ENCODE peak calls at places on chromosomes 2 and 18, in seven cellular contexts. Z, P, O, E, S, L and Y are unnamed samples.

GRCh38 chr2:66252002-66252545 is 182.9 kb upstream of the MEIS1 start:
- DNase-seq in Z (no peak), P (no peak), O (peak; percentile 24), E (no peak), S (no peak), L (no peak), Y (no peak)

GRCh38 chr2:137689549-137689948 is 274.7 kb upstream of the HNMT start:
- DNase-seq in Z (no peak), P (no peak), O (no peak), E (no peak), S (no peak), L (no peak), Y (no peak)

GRCh38 chr18:35610089-35610488 is 28.5 kb downstream of the GALNT1 start:
- DNase-seq in Z (no peak), P (no peak), O (no peak), E (no peak), S (no peak), L (no peak), Y (no peak)

GRCh38 chr18:76847926-76848325 is 25.6 kb downstream of the ZNF236 start:
- DNase-seq in Z (no peak), P (no peak), O (no peak), E (no peak), S (no peak), L (no peak), Y (no peak)

GRCh38 chr2:184314829-184315228 is 283.5 kb upstream of the ZNF804A start:
- DNase-seq in Z (no peak), P (no peak), O (no peak), E (no peak), S (no peak), L (no peak), Y (no peak)

GRCh38 chr2:133919285-133919684 is 334.6 kb upstream of the MGAT5 start:
- DNase-seq in Z (no peak), P (no peak), O (no peak), E (no peak), S (no peak), L (no peak), Y (peak; percentile 44)

GRCh38 chr2:202039278-202040100 is 5.8 kb downstream of the FZD7 start:
- DNase-seq in Z (no peak), P (no peak), O (no peak), E (no peak), S (peak; percentile 44), L (no peak), Y (no peak)

GRCh38 chr18:78151234-78151633 is 828.4 kb upstream of the SALL3 start:
- DNase-seq in Z (peak; percentile 39), P (no peak), O (no peak), E (no peak), S (no peak), L (no peak), Y (no peak)

GRCh38 chr2:152486048-152486736 is 151.2 kb downstream of the FMNL2 start:
- DNase-seq in Z (no peak), P (no peak), O (no peak), E (no peak), S (no peak), L (no peak), Y (peak; percentile 59)

GRCh38 chr18:25805323-25805722 is 285.1 kb downstream of the SS18 start:
- DNase-seq in Z (no peak), P (no peak), O (no peak), E (no peak), S (peak; percentile 98), L (no peak), Y (peak; percentile 24)

GRCh38 chr18:55483472-55483871 is 104.5 kb downstream of the TCF4 start:
- DNase-seq in Z (no peak), P (no peak), O (no peak), E (no peak), S (no peak), L (no peak), Y (no peak)

GRCh38 chr2:234496442-234496834 is 443 bp downstream of the ARL4C start:
- DNase-seq in Z (no peak), P (peak; percentile 29), O (peak; percentile 74), E (no peak), S (no peak), L (no peak), Y (peak; percentile 77)

GRCh38 chr18:29501952-29502351 is 1325.0 kb upstream of the CDH2 start:
- DNase-seq in Z (no peak), P (no peak), O (no peak), E (no peak), S (peak; percentile 76), L (no peak), Y (no peak)

GRCh38 chr18:47591429-47591828 is 339.0 kb downstream of the SMAD2 start:
- DNase-seq in Z (no peak), P (no peak), O (no peak), E (no peak), S (no peak), L (no peak), Y (no peak)

GRCh38 chr18:36064027-36064808 is 3.1 kb downstream of the RPRD1A start:
- DNase-seq in Z (peak; percentile 75), P (no peak), O (no peak), E (no peak), S (no peak), L (no peak), Y (no peak)

GRCh38 chr18:6280344-6280743 is 134.4 kb downstream of the L3MBTL4 start:
- DNase-seq in Z (no peak), P (no peak), O (no peak), E (no peak), S (no peak), L (no peak), Y (peak; percentile 16)

GRCh38 chr2:39898934-39899333 is 119.9 kb upstream of the THUMPD2 start:
- DNase-seq in Z (no peak), P (no peak), O (no peak), E (no peak), S (no peak), L (no peak), Y (no peak)

GRCh38 chr2:221397179-221397578 is 174.9 kb downstream of the EPHA4 start:
- DNase-seq in Z (no peak), P (no peak), O (no peak), E (no peak), S (peak; percentile 12), L (no peak), Y (no peak)

GRCh38 chr2:218067523-218067922 is 1.5 kb upstream of the RUFY4 start:
- DNase-seq in Z (peak; percentile 20), P (no peak), O (no peak), E (peak; percentile 52), S (no peak), L (no peak), Y (no peak)

DNA sequence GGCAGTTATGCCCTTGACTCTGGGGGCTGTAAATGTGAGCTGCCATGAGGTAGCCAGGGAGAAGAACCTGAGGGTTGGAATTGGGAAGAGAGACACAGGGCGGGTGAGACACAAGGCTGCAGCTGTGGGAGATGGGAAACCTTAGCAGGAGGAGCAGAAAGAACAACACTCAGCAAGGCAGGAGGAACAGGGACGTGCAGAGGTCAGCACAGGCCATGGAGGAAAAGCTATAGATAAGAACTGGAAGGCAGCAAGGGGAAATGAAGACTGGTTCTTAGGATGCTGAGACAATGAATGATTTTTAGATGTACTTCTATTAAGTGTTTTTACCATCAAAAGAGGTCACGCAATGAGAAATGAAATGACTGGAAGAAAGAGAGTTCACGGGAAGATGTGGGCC is 80.2 kb downstream of the USP40 start:
- DNase-seq in Z (no peak), P (no peak), O (no peak), E (no peak), S (no peak), L (no peak), Y (no peak)
- H3K27ac ChIP-seq in Z (peak overlapping the region; percentile 73), P (peak overlapping the region; percentile 46), O (peak overlapping the region; percentile 99), E (no peak overlapping the region), S (no peak overlapping the region), L (no peak overlapping the region), Y (peak overlapping the region; percentile 66)

DNA sequence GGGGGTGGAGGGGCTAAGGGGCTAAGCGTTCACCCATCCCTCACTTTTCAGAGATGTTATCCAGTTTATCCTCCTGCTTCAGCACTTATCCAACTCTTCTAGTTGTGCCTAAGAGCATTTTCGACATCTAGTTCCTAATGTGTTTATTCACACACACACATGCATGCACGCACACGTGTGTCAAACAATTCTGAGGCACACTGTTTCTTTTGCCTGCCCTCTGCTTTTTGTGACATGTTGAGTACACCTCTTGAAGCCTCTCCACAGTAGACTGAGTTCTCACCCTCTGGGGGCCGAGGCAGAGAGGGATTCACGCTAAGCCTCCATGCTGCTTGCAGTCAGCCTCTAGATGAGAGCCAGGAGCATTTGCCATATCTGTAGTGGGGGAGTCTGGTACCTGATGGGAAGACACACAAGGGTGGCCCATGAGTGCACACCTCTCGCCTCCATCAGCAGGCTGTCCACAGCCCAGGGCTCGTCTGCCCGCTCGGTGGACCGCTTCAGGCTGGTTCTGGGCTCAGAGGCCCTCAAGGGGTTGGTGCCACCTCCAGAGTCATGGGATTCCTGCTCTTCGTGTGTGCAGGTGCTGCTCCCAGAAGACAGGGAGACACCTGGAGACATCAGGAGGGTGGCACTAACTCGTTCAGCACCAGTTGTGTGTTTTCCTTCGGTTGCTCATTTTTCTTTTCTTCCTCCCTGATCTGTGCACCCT is 11.9 kb downstream of the TWIST2 start:
- DNase-seq in Z (no peak), P (peak; percentile 15), O (no peak), E (peak; percentile 56), S (peak; percentile 60), L (no peak), Y (no peak)
- H3K4me1 ChIP-seq in Z (peaks cover 11% of the 10 kb centered on the region), P (peaks cover 29% of the 10 kb centered on the region), O (peaks cover 9% of the 10 kb centered on the region), E (no peaks in the 10 kb centered on the region), S (peaks cover 95% of the 10 kb centered on the region), L (peaks cover 10% of the 10 kb centered on the region), Y (peaks cover 15% of the 10 kb centered on the region)

GRCh38 chr2:86292571-86293515 is 44.6 kb downstream of the REEP1 start:
- DNase-seq in Z (no peak), P (no peak), O (no peak), E (no peak), S (no peak), L (no peak), Y (no peak)

GRCh38 chr2:86293612-86294011 is 43.8 kb downstream of the REEP1 start:
- DNase-seq in Z (no peak), P (no peak), O (no peak), E (no peak), S (no peak), L (no peak), Y (no peak)

GRCh38 chr2:86295071-86295470 is 42.4 kb downstream of the REEP1 start:
- DNase-seq in Z (no peak), P (no peak), O (no peak), E (no peak), S (no peak), L (no peak), Y (no peak)

GRCh38 chr2:86290596-86291327 is 46.7 kb downstream of the REEP1 start:
- DNase-seq in Z (no peak), P (no peak), O (no peak), E (no peak), S (no peak), L (no peak), Y (no peak)

DNA sequence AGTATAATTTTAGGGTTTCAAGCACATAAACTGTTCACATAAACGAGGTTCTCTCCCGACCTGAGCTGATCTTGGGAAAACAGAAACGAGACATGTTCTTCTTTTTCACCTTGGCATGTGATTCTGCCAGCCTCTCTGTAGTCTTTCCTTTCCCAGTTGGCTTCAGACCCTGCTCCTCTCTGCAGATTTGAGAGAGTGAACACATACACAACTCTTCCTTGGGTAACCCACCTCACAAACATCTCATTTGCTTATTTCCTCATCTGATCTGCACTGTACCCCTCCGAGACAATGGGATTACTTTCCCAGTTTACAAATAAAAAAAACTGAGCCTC is 46.1 kb downstream of the REEP1 start:
- DNase-seq in Z (no peak), P (no peak), O (no peak), E (no peak), S (no peak), L (no peak), Y (no peak)
- H3K27ac ChIP-seq in Z (no peak overlapping the region), P (no peak overlapping the region), O (no peak overlapping the region), E (peak overlapping the region; percentile 18), S (no peak overlapping the region), L (no peak overlapping the region), Y (no peak overlapping the region)

GRCh38 chr2:55420244-55420713 is 623 bp upstream of the CCDC88A start:
- DNase-seq in Z (no peak), P (no peak), O (no peak), E (no peak), S (peak; percentile 68), L (no peak), Y (no peak)
- H3K4me1 ChIP-seq in Z (peaks cover 3% of the 10 kb centered on the region), P (peaks cover 32% of the 10 kb centered on the region), O (peaks cover 12% of the 10 kb centered on the region), E (no peaks in the 10 kb centered on the region), S (peaks cover 27% of the 10 kb centered on the region), L (no peaks in the 10 kb centered on the region), Y (no peaks in the 10 kb centered on the region)